ENCODE peak calls at places on chromosomes 4 and X, in eight cellular contexts. E is lower leg skin; K is Kasumi-1; R is ELR; V is testis; L is SK-N-SH; Z is activated naive CD4-positive, alpha-beta T cell treated with anti-CD3 and anti-CD28 coated beads, Interleukin-2, amount 50 U/mL, for 16 hours; T is cardiac septum. F is an unnamed sample.

GRCh38 chr4:188930822-188931221 is 791.6 kb downstream of the TRIML1 start:
- DNase-seq in R (no peak), T (no peak), V (no peak), K (no peak), E (no peak), L (no peak), Z (no peak), F (no peak)

GRCh38 chr4:8300832-8301231 is 31.3 kb downstream of the HTRA3 start:
- DNase-seq in E (no peak), K (no peak), R (no peak), T (no peak), Z (no peak), V (no peak), L (no peak), F (no peak)

GRCh38 chr4:8221476-8221875 is 22.4 kb downstream of the SH3TC1 start:
- DNase-seq in Z (no peak), T (no peak), E (no peak), K (peak; percentile 66), L (peak; percentile 80), V (no peak), R (peak; percentile 26), F (no peak)

GRCh38 chr4:38292529-38292928 is 332.3 kb downstream of the PTTG2 start:
- DNase-seq in V (no peak), K (no peak), T (no peak), L (no peak), E (no peak), R (no peak), Z (no peak), F (no peak)

GRCh38 chrX:129529685-129530281 is 6.5 kb upstream of the SMARCA1 start:
- DNase-seq in R (no peak), T (no peak), E (no peak), Z (no peak), K (no peak), L (peak; percentile 17), V (no peak), F (peak; percentile 19)

GRCh38 chr4:10096201-10096975 is 20.2 kb downstream of the WDR1 start:
- DNase-seq in L (no peak), R (peak; percentile 93), V (peak; percentile 67), K (peak; percentile 91), T (peak; percentile 89), Z (peak; percentile 85), E (peak; percentile 84), F (peak; percentile 89)

GRCh38 chr4:71294301-71294700 is 44.5 kb upstream of the SLC4A4 start:
- DNase-seq in T (no peak), Z (no peak), K (no peak), R (peak; percentile 28), E (no peak), L (no peak), V (no peak), F (no peak)

GRCh38 chr4:86218721-86219481 is 141.0 kb downstream of the MAPK10 start:
- DNase-seq in Z (no peak), E (no peak), R (peak; percentile 21), T (no peak), V (no peak), K (no peak), L (peak; percentile 40), F (peak; percentile 54)

GRCh38 chr4:163398238-163398637 is 54.5 kb downstream of the NPY5R start:
- DNase-seq in K (no peak), T (no peak), L (no peak), V (no peak), E (no peak), R (no peak), Z (no peak), F (no peak)

GRCh38 chr4:22514001-22514400 is 1.9 kb downstream of the ADGRA3 start:
- DNase-seq in E (no peak), Z (no peak), V (no peak), R (peak; percentile 88), T (no peak), L (no peak), K (no peak), F (peak; percentile 81)

GRCh38 chr4:182578402-182578801 is 335.2 kb downstream of the TENM3 start:
- DNase-seq in R (peak; percentile 75), T (no peak), Z (no peak), E (no peak), K (no peak), V (no peak), L (no peak), F (peak; percentile 61)

GRCh38 chrX:111262086-111262485 is 8.2 kb downstream of the CAPN6 start:
- DNase-seq in E (no peak), L (no peak), K (no peak), R (no peak), Z (no peak), V (no peak), T (no peak), F (no peak)

GRCh38 chr4:84708406-84709135 is 125.6 kb downstream of the CDS1 start:
- DNase-seq in Z (no peak), L (no peak), V (no peak), T (no peak), K (no peak), E (no peak), R (peak; percentile 49), F (no peak)

GRCh38 chr4:114479595-114479994 is 119.0 kb upstream of the UGT8 start:
- DNase-seq in E (no peak), K (no peak), Z (no peak), L (no peak), R (no peak), V (no peak), T (no peak), F (no peak)

GRCh38 chrX:18714910-18715309 is 7.5 kb downstream of the PPEF1 start:
- DNase-seq in Z (no peak), T (no peak), V (no peak), K (no peak), E (no peak), R (no peak), L (no peak), F (no peak)

GRCh38 chrX:6095469-6095868 is 133.2 kb downstream of the NLGN4X start:
- DNase-seq in R (no peak), E (no peak), L (peak; percentile 7), Z (no peak), T (no peak), K (no peak), V (no peak), F (peak; percentile 1)

GRCh38 chr4:64781737-64782326 is 372.6 kb upstream of the TECRL start:
- DNase-seq in L (peak; percentile 2), V (no peak), E (no peak), K (peak; percentile 70), Z (no peak), R (peak; percentile 54), T (no peak), F (peak; percentile 80)

GRCh38 chr4:119506761-119507160 is 121.8 kb downstream of the PDE5A start:
- DNase-seq in Z (no peak), E (no peak), L (no peak), T (no peak), K (no peak), V (no peak), R (no peak), F (no peak)

GRCh38 chr4:2077537-2078460 is 18.7 kb downstream of the NAT8L start:
- DNase-seq in K (no peak), Z (no peak), T (peak; percentile 65), R (no peak), V (no peak), L (no peak), E (no peak), F (no peak)

GRCh38 chr4:2286904-2287593 is 25.1 kb upstream of the MXD4 start:
- DNase-seq in K (no peak), L (no peak), T (peak; percentile 66), R (no peak), V (no peak), Z (no peak), E (no peak), F (no peak)

GRCh38 chr4:963276-964225 is 9.8 kb downstream of the DGKQ start:
- DNase-seq in R (no peak), T (no peak), L (no peak), E (no peak), K (no peak), Z (no peak), V (no peak), F (no peak)

GRCh38 chrX:17597836-17598434 is 139.4 kb upstream of the SCML1 start:
- DNase-seq in Z (no peak), L (peak; percentile 17), T (peak; percentile 81), R (no peak), K (no peak), E (peak; percentile 42), V (peak; percentile 86), F (no peak)

GRCh38 chr4:10781805-10782204 is 97.2 kb upstream of the CLNK start:
- DNase-seq in K (no peak), E (no peak), T (no peak), L (no peak), R (no peak), V (no peak), Z (no peak), F (no peak)

GRCh38 chr4:88803600-88804096 is 106.0 kb upstream of the NAP1L5 start:
- DNase-seq in L (no peak), T (no peak), R (peak; percentile 90), E (peak; percentile 83), V (peak; percentile 51), K (no peak), Z (no peak), F (peak; percentile 93)

GRCh38 chrX:459611-460010 is 72.9 kb upstream of the PPP2R3B start:
- DNase-seq in Z (no peak), R (no peak), K (no peak), V (no peak), L (no peak), E (no peak), T (peak; percentile 64), F (no peak)

GRCh38 chrX:46929439-46930018 is 17.3 kb downstream of the JADE3 start:
- DNase-seq in R (peak; percentile 60), E (no peak), K (no peak), V (no peak), L (no peak), T (no peak), Z (no peak), F (peak; percentile 9)

GRCh38 chrX:17020371-17020770 is 73.9 kb downstream of the REPS2 start:
- DNase-seq in L (no peak), R (no peak), K (no peak), T (no peak), V (no peak), Z (no peak), E (no peak), F (no peak)

GRCh38 chr4:98261291-98262271 is at the start of gene RAP1GDS1:
- DNase-seq in Z (no peak), L (peak; percentile 73), T (peak; percentile 80), R (peak; percentile 80), K (peak; percentile 76), E (peak; percentile 57), V (peak; percentile 62), F (peak; percentile 52)